ENCODE peak calls at places on chromosomes 1 and 21, in six cellular contexts. U, A, G, M, Q and L are unnamed samples.

GRCh38 chr1:214332950-214333798 is 52.2 kb downstream of the SMYD2 start:
- DNase-seq in U (peak; percentile 70), A (peak; percentile 58), G (peak; percentile 72), M (peak; percentile 72), Q (peak; percentile 41), L (peak; percentile 17)

GRCh38 chr1:226293553-226293920 is 15.4 kb downstream of the LIN9 start:
- DNase-seq in U (no peak), A (no peak), G (no peak), M (no peak), Q (no peak), L (no peak)

GRCh38 chr1:19640363-19641316 is 3.5 kb upstream of the NBL1 start:
- DNase-seq in U (no peak), A (no peak), G (peak; percentile 80), M (peak; percentile 95), Q (no peak), L (no peak)

GRCh38 chr1:27071049-27071416 is 58.4 kb upstream of the TENT5B start:
- DNase-seq in U (peak; percentile 42), A (no peak), G (peak; percentile 86), M (peak; percentile 57), Q (peak; percentile 44), L (no peak)

GRCh38 chr1:27557596-27558340 is 46.2 kb downstream of the AHDC1 start:
- DNase-seq in U (no peak), A (no peak), G (no peak), M (no peak), Q (no peak), L (no peak)

GRCh38 chr1:226800763-226801380 is 61.8 kb upstream of the ITPKB start:
- DNase-seq in U (no peak), A (no peak), G (peak; percentile 22), M (no peak), Q (no peak), L (no peak)

GRCh38 chr1:160544647-160545046 is 21.6 kb upstream of the SLAMF6 start:
- DNase-seq in U (no peak), A (no peak), G (peak; percentile 7), M (peak; percentile 53), Q (peak; percentile 9), L (no peak)

GRCh38 chr1:162720996-162721395 is 69.5 kb upstream of the HSD17B7 start:
- DNase-seq in U (no peak), A (no peak), G (no peak), M (no peak), Q (peak; percentile 68), L (no peak)

GRCh38 chr1:203702130-203702577 is 62.8 kb upstream of the LAX1 start:
- DNase-seq in U (peak; percentile 61), A (peak; percentile 68), G (peak; percentile 74), M (peak; percentile 61), Q (no peak), L (peak; percentile 62)

GRCh38 chr1:93591291-93591832 is 90.3 kb downstream of the BCAR3 start:
- DNase-seq in U (no peak), A (no peak), G (no peak), M (no peak), Q (no peak), L (no peak)

GRCh38 chr1:172134087-172134731 is 286.3 kb upstream of the C1orf105 start:
- DNase-seq in U (no peak), A (no peak), G (no peak), M (peak; percentile 23), Q (no peak), L (no peak)

GRCh38 chr1:19710825-19711611 is 46.3 kb downstream of the HTR6 start:
- DNase-seq in U (no peak), A (no peak), G (no peak), M (no peak), Q (no peak), L (no peak)

GRCh38 chr21:45109831-45110492 is 35.6 kb downstream of the ADARB1 start:
- DNase-seq in U (no peak), A (no peak), G (no peak), M (no peak), Q (no peak), L (peak; percentile 37)

GRCh38 chr1:40980453-40981121 is 1.1 kb downstream of the CTPS1 start:
- DNase-seq in U (no peak), A (no peak), G (peak; percentile 44), M (no peak), Q (peak; percentile 25), L (peak; percentile 70)

GRCh38 chr21:43825936-43826622 is 36.7 kb downstream of the RRP1 start:
- DNase-seq in U (no peak), A (no peak), G (peak; percentile 49), M (peak; percentile 35), Q (no peak), L (no peak)

GRCh38 chr1:169049258-169049936 is 57.1 kb upstream of the ATP1B1 start:
- DNase-seq in U (no peak), A (no peak), G (no peak), M (no peak), Q (no peak), L (no peak)

GRCh38 chr1:35112668-35113067 is 33.5 kb downstream of the ZMYM1 start:
- DNase-seq in U (peak; percentile 29), A (no peak), G (peak; percentile 31), M (peak; percentile 48), Q (no peak), L (no peak)

GRCh38 chr1:196063307-196063706 is 544.9 kb downstream of the KCNT2 start:
- DNase-seq in U (peak; percentile 72), A (no peak), G (no peak), M (peak; percentile 69), Q (no peak), L (no peak)

GRCh38 chr1:109443476-109443875 is 17.2 kb upstream of the PSMA5 start:
- DNase-seq in U (no peak), A (no peak), G (no peak), M (no peak), Q (no peak), L (no peak)

GRCh38 chr1:203569490-203570318 is 56.9 kb upstream of the ATP2B4 start:
- DNase-seq in U (no peak), A (no peak), G (no peak), M (no peak), Q (peak; percentile 63), L (no peak)

GRCh38 chr1:91944087-91944486 is 5.1 kb upstream of the BRDT start:
- DNase-seq in U (no peak), A (no peak), G (no peak), M (no peak), Q (no peak), L (no peak)

DNA sequence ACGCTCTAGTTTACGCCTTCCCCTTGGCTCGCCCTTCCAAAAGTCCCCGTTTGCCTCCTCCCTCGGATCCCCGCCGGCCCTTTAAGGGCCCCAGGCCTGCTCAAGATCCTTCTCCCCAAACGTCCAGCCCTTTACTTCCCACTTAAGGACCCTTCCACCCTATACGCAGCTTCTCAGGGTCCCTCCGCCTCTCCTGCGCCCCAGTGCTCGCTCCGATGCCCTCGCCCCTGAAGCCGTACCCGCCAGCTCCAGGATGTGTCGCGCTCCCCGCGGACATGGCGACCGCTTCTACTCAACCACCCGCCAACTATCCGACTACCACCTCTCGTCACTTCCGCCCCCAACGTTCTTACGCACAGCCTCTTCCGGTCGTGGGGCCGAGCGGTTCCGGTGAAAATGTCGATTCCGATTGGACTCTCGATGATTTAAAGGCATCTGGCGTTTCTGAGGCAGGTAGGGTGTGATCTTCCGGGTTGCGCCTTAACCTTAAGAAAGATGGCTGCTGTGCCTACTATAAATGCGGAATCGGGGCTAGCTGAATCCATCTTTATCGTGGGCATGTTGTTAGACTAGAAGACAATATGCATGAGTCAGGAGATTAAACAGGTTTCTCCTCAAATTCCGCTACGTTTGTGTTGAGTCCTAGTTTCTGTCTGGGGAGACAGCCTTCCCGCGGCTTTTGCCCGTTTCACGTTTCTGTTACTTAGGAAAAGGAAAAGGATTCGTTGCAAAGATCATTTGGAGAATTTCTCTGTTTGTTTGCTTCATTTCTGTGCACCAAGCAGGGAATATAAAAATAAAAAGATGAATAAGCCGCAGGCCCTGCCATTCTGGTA is at the start of gene KHDC4:
- DNase-seq in U (peak; percentile 99), A (peak; percentile 88), G (peak; percentile 89), M (peak; percentile 99), Q (peak; percentile 97), L (peak; percentile 91)
- TF ChIP-seq CTCF in U (no peak), A (no peak), G (no peak), M (peak; percentile 35), Q (no peak), L (peak; percentile 21)

DNA sequence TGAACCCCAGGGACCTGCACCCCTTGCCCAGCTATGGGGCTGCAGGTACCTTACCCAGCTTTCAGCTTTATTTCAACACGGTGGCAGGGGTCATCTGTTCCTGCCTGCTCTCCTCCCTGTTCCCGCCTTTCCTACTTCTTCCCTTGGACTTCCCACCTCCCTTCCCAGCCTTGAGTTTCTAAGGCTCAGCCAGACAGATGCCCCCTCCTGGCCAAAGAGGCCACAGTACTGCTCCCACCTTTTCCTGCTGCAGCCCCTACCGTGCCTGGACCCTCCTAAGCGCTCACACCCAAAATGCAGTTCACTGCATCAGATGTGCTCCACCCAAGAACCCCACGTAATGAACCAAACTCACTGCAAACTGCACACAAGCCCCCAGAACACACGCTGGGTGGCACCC is 7.7 kb downstream of the NOC2L start:
- DNase-seq in U (peak; percentile 44), A (no peak), G (no peak), M (no peak), Q (peak; percentile 16), L (no peak)
- TF ChIP-seq CTCF in U (peak; percentile 29), A (no peak), G (peak; percentile 48), M (peak; percentile 74), Q (peak; percentile 65), L (no peak)

GRCh38 chr1:227943354-227943753 is 4.4 kb downstream of the WNT9A start:
- DNase-seq in U (no peak), A (no peak), G (no peak), M (no peak), Q (no peak), L (no peak)

GRCh38 chr1:227942716-227943261 is 4.9 kb downstream of the WNT9A start:
- DNase-seq in U (no peak), A (peak; percentile 3), G (peak; percentile 21), M (no peak), Q (no peak), L (peak; percentile 11)

GRCh38 chr1:227940791-227941241 is 6.9 kb downstream of the WNT9A start:
- DNase-seq in U (no peak), A (no peak), G (no peak), M (no peak), Q (no peak), L (peak; percentile 10)

GRCh38 chr1:227941509-227942020 is 6.2 kb downstream of the WNT9A start:
- DNase-seq in U (no peak), A (no peak), G (no peak), M (no peak), Q (no peak), L (no peak)

DNA sequence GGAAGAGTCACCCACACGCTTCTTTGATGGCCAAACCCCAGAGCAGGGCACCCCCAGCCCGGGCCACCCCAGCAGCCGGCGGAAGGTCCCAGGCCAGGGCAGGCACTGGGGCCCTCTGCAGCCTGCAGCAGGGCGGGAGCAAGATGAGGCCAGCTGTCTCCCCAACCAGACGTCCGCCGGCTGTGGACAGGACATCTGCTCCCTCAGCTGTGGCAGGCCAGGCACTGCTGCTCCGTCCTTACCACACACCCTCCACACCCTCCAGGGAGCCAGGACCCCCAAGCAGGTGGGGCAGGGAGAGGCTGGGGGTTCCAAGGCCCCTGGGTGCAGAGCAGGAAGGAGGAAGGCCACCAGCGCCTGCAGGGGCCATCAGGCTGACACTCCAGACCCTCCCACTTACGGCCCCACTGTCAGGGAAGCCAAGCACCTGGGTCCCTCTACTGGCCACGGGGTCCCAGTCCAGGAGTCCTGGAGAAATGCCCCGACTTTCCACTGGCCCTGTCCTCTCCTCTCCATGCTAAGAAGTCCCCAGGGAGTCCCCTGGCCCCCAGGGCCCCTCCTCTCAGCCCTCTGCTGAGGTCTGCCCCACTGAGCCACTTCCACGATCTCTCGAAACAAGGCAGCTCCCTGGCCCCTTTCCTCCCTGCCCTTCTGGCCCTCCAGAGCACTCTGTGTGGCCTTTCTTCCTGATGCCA is 5.6 kb downstream of the WNT9A start:
- DNase-seq in U (no peak), A (peak; percentile 13), G (peak; percentile 49), M (no peak), Q (no peak), L (peak; percentile 15)
- TF ChIP-seq CTCF in U (no peak), A (no peak), G (no peak), M (peak; percentile 19), Q (peak; percentile 11), L (no peak)

GRCh38 chr1:37919277-37919676 is 27.6 kb downstream of the INPP5B start:
- DNase-seq in U (no peak), A (no peak), G (peak; percentile 20), M (peak; percentile 64), Q (peak; percentile 41), L (no peak)
- TF ChIP-seq CTCF in U (peak; percentile 34), A (peak; percentile 65), G (peak; percentile 62), M (peak; percentile 75), Q (peak; percentile 77), L (peak; percentile 48)